ENCODE peak calls at places on chromosomes 6 and 20, in eight cellular contexts. M is sigmoid colon, K is heart left ventricle, O is cardiac muscle cell, P is PC-9, I is brain microvascular endothelial cell, Z is testis, Q is kidney epithelial cell. X is an unnamed sample.

GRCh38 chr6:44464527-44465310 is 77.2 kb downstream of the CDC5L start:
- DNase-seq in P (no peak), Z (peak; percentile 86), O (peak; percentile 60), K (no peak), M (no peak), Q (no peak), I (peak; percentile 32), X (peak; percentile 56)

GRCh38 chr6:134764741-134765140 is 185.2 kb downstream of the ALDH8A1 start:
- DNase-seq in P (no peak), O (no peak), M (no peak), K (no peak), I (no peak), Z (no peak), Q (no peak), X (no peak)

GRCh38 chr20:50191065-50191565 is 485 bp downstream of the CEBPB start:
- DNase-seq in Z (peak; percentile 52), M (no peak), Q (no peak), I (peak; percentile 34), O (no peak), K (peak; percentile 67), P (peak; percentile 72), X (no peak)

GRCh38 chr6:33620158-33620583 is 951 bp upstream of the ITPR3 start:
- DNase-seq in Z (peak; percentile 55), O (no peak), K (no peak), Q (no peak), M (no peak), I (no peak), P (peak; percentile 58), X (no peak)

GRCh38 chr6:43705996-43706395 is 18.4 kb upstream of the MRPS18A start:
- DNase-seq in O (no peak), I (peak; percentile 27), M (peak; percentile 54), Z (no peak), P (no peak), Q (no peak), K (no peak), X (no peak)

GRCh38 chr6:152161501-152161900 is 354.0 kb downstream of the ESR1 start:
- DNase-seq in Q (peak; percentile 14), O (no peak), P (no peak), K (no peak), I (peak; percentile 31), M (no peak), Z (no peak), X (no peak)

GRCh38 chr6:39360378-39360777 is 37.9 kb upstream of the KCNK16 start:
- DNase-seq in O (no peak), M (no peak), Z (no peak), I (no peak), P (no peak), Q (no peak), K (no peak), X (no peak)

GRCh38 chr6:37092851-37093727 is 76.9 kb upstream of the PIM1 start:
- DNase-seq in Q (no peak), K (no peak), Z (no peak), M (no peak), O (no peak), I (no peak), P (peak; percentile 95), X (no peak)

GRCh38 chr6:6890400-6890858 is 217.3 kb upstream of the RREB1 start:
- DNase-seq in Q (no peak), P (no peak), Z (peak; percentile 67), M (no peak), O (peak; percentile 49), K (peak; percentile 59), I (peak; percentile 8), X (no peak)

GRCh38 chr6:116424001-116424400 is 37.2 kb upstream of the CALHM6 start:
- DNase-seq in K (no peak), P (no peak), O (no peak), I (peak; percentile 57), M (no peak), Q (no peak), Z (no peak), X (no peak)

GRCh38 chr20:44861547-44862006 is 23.9 kb upstream of the YWHAB start:
- DNase-seq in K (no peak), Q (peak; percentile 14), O (no peak), P (no peak), I (peak; percentile 16), Z (peak; percentile 70), M (peak; percentile 74), X (no peak)

GRCh38 chr20:59988141-59988540 is 29.9 kb downstream of the CDH26 start:
- DNase-seq in K (no peak), O (no peak), Q (peak; percentile 63), P (peak; percentile 95), I (peak; percentile 5), M (no peak), Z (no peak), X (peak; percentile 30)

GRCh38 chr20:22583773-22584629 is at the start of gene FOXA2:
- DNase-seq in I (no peak), O (peak; percentile 10), P (no peak), K (no peak), Q (no peak), Z (no peak), M (no peak), X (no peak)

GRCh38 chr20:35669221-35669620 is 4.5 kb upstream of the CPNE1 start:
- DNase-seq in Q (no peak), Z (no peak), P (no peak), K (no peak), M (no peak), O (no peak), I (no peak), X (no peak)

GRCh38 chr6:168039849-168040248 is 39.2 kb downstream of the FRMD1 start:
- DNase-seq in M (peak; percentile 44), O (no peak), I (no peak), P (no peak), K (no peak), Z (no peak), Q (no peak), X (no peak)

GRCh38 chr20:20083796-20084195 is 31.5 kb downstream of the CFAP61 start:
- DNase-seq in Q (no peak), P (no peak), K (no peak), O (peak; percentile 54), Z (no peak), I (no peak), M (no peak), X (no peak)

GRCh38 chr6:122476131-122476530 is 4.5 kb upstream of the SERINC1 start:
- DNase-seq in Q (no peak), M (no peak), Z (no peak), O (peak; percentile 34), P (no peak), I (no peak), K (no peak), X (no peak)

GRCh38 chr6:52571099-52571755 is 5.6 kb downstream of the TRAM2 start:
- DNase-seq in Q (no peak), I (no peak), Z (no peak), P (no peak), M (no peak), K (no peak), O (no peak), X (peak; percentile 66)

GRCh38 chr6:131946992-131947955 is 3.9 kb downstream of the CCN2 start:
- DNase-seq in O (no peak), I (peak; percentile 77), Q (peak; percentile 37), Z (no peak), K (no peak), P (no peak), M (no peak), X (peak; percentile 52)

GRCh38 chr6:130406935-130407532 is 41.2 kb downstream of the TMEM200A start:
- DNase-seq in P (no peak), I (no peak), K (no peak), O (no peak), Q (no peak), Z (no peak), M (no peak), X (no peak)

GRCh38 chr20:33092361-33092760 is 12.9 kb downstream of the BPIFB4 start:
- DNase-seq in Q (no peak), Z (no peak), O (no peak), P (no peak), I (no peak), K (no peak), M (no peak), X (no peak)

GRCh38 chr6:43171284-43172126 is 436 bp downstream of the SRF start:
- DNase-seq in M (no peak), O (peak; percentile 56), I (no peak), Q (no peak), P (peak; percentile 25), Z (no peak), K (no peak), X (no peak)

GRCh38 chr6:72418495-72418894 is 203.4 kb upstream of the KCNQ5 start:
- DNase-seq in Z (no peak), I (peak; percentile 59), K (no peak), P (no peak), Q (no peak), O (no peak), M (no peak), X (peak; percentile 90)

GRCh38 chr6:3157151-3157933 is at the start of gene TUBB2A:
- DNase-seq in Z (peak; percentile 84), K (peak; percentile 89), I (peak; percentile 59), Q (no peak), M (peak; percentile 95), P (peak; percentile 86), O (peak; percentile 80), X (no peak)

GRCh38 chr6:77173472-77174074 is 289.7 kb downstream of the HTR1B start:
- DNase-seq in P (no peak), O (peak; percentile 2), Q (no peak), I (no peak), M (no peak), K (no peak), Z (peak; percentile 25), X (no peak)
- TF ChIP-seq CTCF in P (no peak), O (peak; percentile 27), Q (no peak), I (peak; percentile 42), M (no peak), K (no peak), Z (no peak), X (no peak)

GRCh38 chr6:4369616-4370015 is 234.2 kb upstream of the ECI2 start:
- DNase-seq in Q (no peak), O (no peak), I (no peak), Z (no peak), P (peak; percentile 11), M (no peak), K (peak; percentile 38), X (no peak)
- H3K4me3 ChIP-seq in Q (no peak overlapping the region), O (no peak overlapping the region), I (no peak overlapping the region), Z (no peak overlapping the region), P (no peak overlapping the region), M (no peak overlapping the region), K (no peak overlapping the region), X (no peak overlapping the region)

GRCh38 chr6:4351506-4351852 is 216.1 kb upstream of the ECI2 start:
- DNase-seq in Z (no peak), O (no peak), I (no peak), Q (no peak), P (no peak), M (no peak), K (no peak), X (no peak)
- TF ChIP-seq CTCF in Z (no peak), O (no peak), I (no peak), Q (no peak), P (no peak), M (no peak), K (no peak), X (no peak)

GRCh38 chr20:3681931-3682820 is at the start of gene ADAM33:
- DNase-seq in I (no peak), P (no peak), K (no peak), Q (no peak), M (peak; percentile 87), Z (peak; percentile 31), O (peak; percentile 47), X (no peak)
- H3K4me3 ChIP-seq in I (peak within 1 kb of the TSS; percentile 39), P (no peak within 1 kb of the TSS), K (peak within 1 kb of the TSS; percentile 45), Q (peak within 1 kb of the TSS; percentile 24), M (peak within 1 kb of the TSS; percentile 75), Z (peak within 1 kb of the TSS; percentile 51), O (peak within 1 kb of the TSS; percentile 9), X (peak within 1 kb of the TSS; percentile 33)

X was measured in retinal pigment epithelial cell.